ENCODE peak calls at places on chromosomes 3 and 15, in four cellular contexts. P is GM12865; H is activated CD4-positive, alpha-beta T cell treated with anti-CD3 and anti-CD28 coated beads, Interleukin-2, amount 10 ng/mL, durations not matched to agents 7 days and 5 days; A is natural killer cell. G is an unnamed sample.

GRCh38 chr3:5187920-5188418 is 462 bp downstream of the EDEM1 start:
- DNase-seq in P (peak; percentile 61), H (peak; percentile 49), A (peak; percentile 67), G (peak; percentile 58)

GRCh38 chr3:126170073-126170916 is 10.1 kb downstream of the ALDH1L1 start:
- DNase-seq in P (no peak), H (no peak), A (no peak), G (no peak)

GRCh38 chr3:99878005-99878404 is 60.3 kb downstream of the CMSS1 start:
- DNase-seq in P (peak; percentile 42), H (no peak), A (no peak), G (no peak)

GRCh38 chr3:9280477-9281219 is 31.2 kb upstream of the SRGAP3 start:
- DNase-seq in P (no peak), H (no peak), A (no peak), G (no peak)

GRCh38 chr15:58870451-58870850 is 63.0 kb downstream of the SLTM start:
- DNase-seq in P (no peak), H (no peak), A (no peak), G (no peak)

GRCh38 chr3:52244061-52244628 is 1.4 kb upstream of the PPM1M start:
- DNase-seq in P (peak; percentile 89), H (no peak), A (peak; percentile 21), G (no peak)

GRCh38 chr3:62084558-62084957 is 288.8 kb downstream of the FEZF2 start:
- DNase-seq in P (no peak), H (no peak), A (no peak), G (no peak)

GRCh38 chr3:177150970-177151627 is 46.2 kb downstream of the TBL1XR1 start:
- DNase-seq in P (peak; percentile 77), H (no peak), A (no peak), G (no peak)

GRCh38 chr15:32657198-32657886 is 15.8 kb downstream of the SCG5 start:
- DNase-seq in P (no peak), H (peak; percentile 21), A (no peak), G (no peak)

GRCh38 chr15:91517491-91518200 is 335.9 kb upstream of the SLCO3A1 start:
- DNase-seq in P (no peak), H (no peak), A (no peak), G (no peak)

GRCh38 chr3:50010959-50011358 is 71.0 kb downstream of the RBM6 start:
- DNase-seq in P (no peak), H (no peak), A (no peak), G (no peak)

GRCh38 chr3:68972358-68972979 is 40.1 kb upstream of the TAFA4 start:
- DNase-seq in P (peak; percentile 66), H (peak; percentile 26), A (no peak), G (peak; percentile 83)

GRCh38 chr3:19885468-19885867 is 48.5 kb downstream of the EFHB start:
- DNase-seq in P (peak; percentile 47), H (peak; percentile 25), A (no peak), G (no peak)

GRCh38 chr3:177071496-177072156 is 125.7 kb downstream of the TBL1XR1 start:
- DNase-seq in P (no peak), H (no peak), A (no peak), G (no peak)

GRCh38 chr3:125431391-125431790 is 56.3 kb upstream of the ZNF148 start:
- DNase-seq in P (no peak), H (no peak), A (no peak), G (no peak)

GRCh38 chr15:96559087-96559486 is 228.6 kb downstream of the NR2F2 start:
- DNase-seq in P (no peak), H (no peak), A (no peak), G (no peak)

GRCh38 chr15:32855942-32856341 is 138.1 kb downstream of the GREM1 start:
- DNase-seq in P (no peak), H (no peak), A (no peak), G (no peak)

GRCh38 chr3:105195260-105195659 is 171.4 kb upstream of the ALCAM start:
- DNase-seq in P (no peak), H (no peak), A (no peak), G (no peak)

GRCh38 chr15:99508807-99509311 is 56.9 kb upstream of the MEF2A start:
- DNase-seq in P (peak; percentile 30), H (no peak), A (no peak), G (no peak)

GRCh38 chr3:161233557-161233956 is 12.4 kb downstream of the NMD3 start:
- DNase-seq in P (no peak), H (no peak), A (no peak), G (no peak)

GRCh38 chr3:47475029-47475569 is 642 bp downstream of the SCAP start:
- DNase-seq in P (no peak), H (peak; percentile 34), A (no peak), G (no peak)

GRCh38 chr3:192864943-192865342 is 52.7 kb downstream of the MB21D2 start:
- DNase-seq in P (peak; percentile 82), H (no peak), A (no peak), G (no peak)

GRCh38 chr3:140276698-140277097 is 341.7 kb downstream of the CLSTN2 start:
- DNase-seq in P (peak; percentile 27), H (no peak), A (no peak), G (peak; percentile 24)

GRCh38 chr3:44974406-44974805 is 1.6 kb downstream of the ZDHHC3 start:
- DNase-seq in P (no peak), H (no peak), A (no peak), G (no peak)

GRCh38 chr3:122858373-122858772 is 63.5 kb downstream of the SLC49A4 start:
- DNase-seq in P (peak; percentile 15), H (no peak), A (no peak), G (no peak)

GRCh38 chr15:73679180-73679579 is 5.0 kb upstream of the CD276 start:
- DNase-seq in P (no peak), H (no peak), A (no peak), G (no peak)

GRCh38 chr3:195908439-195909293 is at the start of gene TNK2:
- DNase-seq in P (peak; percentile 45), H (peak; percentile 51), A (peak; percentile 49), G (peak; percentile 65)

GRCh38 chr3:30141927-30142326 is 464.5 kb upstream of the TGFBR2 start:
- DNase-seq in P (no peak), H (no peak), A (no peak), G (no peak)

GRCh38 chr3:193794002-193794835 is 201.2 kb downstream of the OPA1 start:
- DNase-seq in P (no peak), H (no peak), A (no peak), G (no peak)